ENCODE peak calls at places on chromosomes 13 and 19, in ten cellular contexts. X is CD4-positive, CD25-positive, alpha-beta regulatory T cell; Y is kidney epithelial cell; T is psoas muscle; U is Peyer's patch; J is CD8-positive, alpha-beta memory T cell; Q is thoracic aorta; G is A673; N is bronchial epithelial cell; S is PC-9. D is an unnamed sample. For H3K36me3, the result is how much of the 10 kb centered on the place peaks cover.

GRCh38 chr19:50556236-50557008 is 11.8 kb downstream of the LRRC4B start:
- DNase-seq in N (peak), U (peak), Y (peak), Q (no peak), J (peak), T (peak), S (no peak), G (peak), X (peak), D (peak)

GRCh38 chr19:31350693-31351211 is 1.5 kb upstream of the TSHZ3 start:
- DNase-seq in Y (no peak), Q (no peak), S (no peak), X (no peak), U (peak), G (peak), N (no peak), J (peak), T (peak), D (peak)

GRCh38 chr19:4519172-4519496 is 848 bp upstream of the PLIN4 start:
- DNase-seq in N (no peak), U (no peak), J (no peak), S (no peak), Q (no peak), T (no peak), X (no peak), G (no peak), Y (no peak), D (no peak)

GRCh38 chr13:112967666-112968379 is 1.2 kb upstream of the MCF2L start:
- DNase-seq in Q (no peak), X (no peak), S (peak), Y (no peak), J (no peak), N (no peak), T (no peak), U (no peak), G (no peak), D (no peak)

GRCh38 chr13:31950121-31950810 is 81.3 kb upstream of the FRY start:
- DNase-seq in N (peak), T (no peak), Y (no peak), G (no peak), S (no peak), Q (no peak), J (no peak), X (no peak), U (no peak), D (no peak)

GRCh38 chr13:109989155-109989554 is 202.8 kb upstream of the IRS2 start:
- DNase-seq in G (no peak), Y (no peak), X (no peak), J (no peak), U (no peak), N (no peak), T (no peak), S (no peak), Q (no peak), D (no peak)

GRCh38 chr13:45332831-45333219 is 8.2 kb downstream of the TPT1 start:
- DNase-seq in Q (no peak), J (no peak), Y (no peak), N (no peak), X (no peak), U (no peak), T (no peak), G (no peak), S (no peak), D (no peak)

GRCh38 chr13:90402102-90402501 is 945.4 kb upstream of the MIR17HG start:
- DNase-seq in J (no peak), Y (no peak), T (no peak), N (no peak), Q (no peak), X (no peak), G (no peak), U (no peak), S (no peak), D (no peak)

GRCh38 chr19:50500060-50500752 is 10.8 kb downstream of the JOSD2 start:
- DNase-seq in U (peak), T (peak), X (no peak), Y (no peak), J (no peak), G (no peak), S (no peak), N (no peak), Q (no peak), D (no peak)

GRCh38 chr19:2454962-2455409 is 1.8 kb downstream of the LMNB2 start:
- DNase-seq in N (no peak), S (no peak), T (no peak), J (no peak), Y (no peak), X (no peak), U (no peak), G (no peak), Q (no peak), D (no peak)
- H3K36me3 ChIP-seq in N (under half), S (under half), T (under half), J (under half), Y (under half), X (under half), U (under half), G (under half), Q (under half), D (under half)

GRCh38 chr19:34962945-34963530 is 991 bp downstream of the ZNF792 start:
- DNase-seq in G (peak), S (no peak), T (no peak), N (no peak), J (no peak), X (no peak), U (no peak), Q (no peak), Y (no peak), D (no peak)
- H3K36me3 ChIP-seq in G (under half), S (under half), T (under half), N (under half), J (under half), X (under half), U (under half), Q (under half), Y (under half), D (under half)

GRCh38 chr19:16096281-16096855 is 15.3 kb upstream of the RAB8A start:
- DNase-seq in U (no peak), Y (no peak), T (no peak), X (no peak), S (no peak), Q (no peak), J (no peak), G (no peak), N (no peak), D (no peak)

GRCh38 chr19:16098416-16098768 is 13.3 kb upstream of the RAB8A start:
- DNase-seq in X (no peak), N (no peak), Y (no peak), S (no peak), J (no peak), T (no peak), Q (no peak), G (no peak), U (no peak), D (no peak)

GRCh38 chr19:16095071-16095571 is 16.6 kb upstream of the RAB8A start:
- DNase-seq in X (no peak), Y (no peak), T (no peak), G (no peak), J (peak), Q (no peak), U (no peak), S (no peak), N (no peak), D (no peak)

GRCh38 chr19:16100524-16100923 is 11.2 kb upstream of the RAB8A start:
- DNase-seq in J (no peak), S (no peak), Y (no peak), U (no peak), T (no peak), N (no peak), G (no peak), Q (no peak), X (no peak), D (no peak)

GRCh38 chr19:16098821-16099220 is 12.9 kb upstream of the RAB8A start:
- DNase-seq in G (no peak), U (no peak), Y (no peak), X (no peak), J (no peak), Q (no peak), T (no peak), S (no peak), N (no peak), D (no peak)
- H3K36me3 ChIP-seq in G (half or more), U (half or more), Y (under half), X (half or more), J (half or more), Q (half or more), T (under half), S (half or more), N (under half), D (under half)

GRCh38 chr13:39663958-39664357 is 8.5 kb downstream of the COG6 start:
- DNase-seq in J (no peak), G (no peak), T (no peak), Q (no peak), S (no peak), N (no peak), Y (no peak), U (no peak), X (no peak), D (no peak)
- H3K36me3 ChIP-seq in J (under half), G (under half), T (under half), Q (under half), S (under half), N (under half), Y (under half), U (under half), X (under half), D (under half)

DNA sequence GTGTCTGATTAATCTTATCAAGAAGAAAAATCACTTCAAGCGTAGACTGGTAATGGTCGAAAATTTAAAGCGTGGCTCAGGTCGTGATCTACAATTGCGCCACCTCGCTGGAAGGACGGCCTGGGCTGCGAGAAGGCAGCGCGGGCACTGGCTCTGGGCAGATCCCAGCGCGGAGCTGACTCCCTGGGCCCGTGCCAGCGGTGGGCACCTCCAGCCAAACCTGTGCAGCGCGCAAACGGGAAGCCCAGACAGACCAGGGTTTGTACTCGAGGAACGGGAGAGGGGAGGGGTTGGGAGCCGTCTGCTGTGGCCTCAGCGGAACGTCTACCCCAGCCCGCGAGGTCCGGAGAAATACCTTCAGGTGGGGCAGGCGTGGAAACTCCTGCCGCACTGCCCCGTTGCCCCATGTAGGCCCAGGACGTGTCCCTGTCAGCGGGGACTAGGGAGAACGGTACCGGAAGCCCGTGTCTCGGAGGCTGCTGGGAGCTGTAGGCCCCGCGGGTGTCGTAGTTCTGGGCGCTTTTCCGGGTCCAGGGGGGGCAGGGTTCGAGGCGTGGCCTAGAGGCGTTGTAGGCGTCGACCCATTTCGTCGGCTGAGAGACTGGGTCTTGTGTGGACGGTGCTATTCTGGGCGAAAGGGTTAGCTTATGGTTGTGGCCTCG is 21.1 kb downstream of the ZNF274 start:
- DNase-seq in N (no peak), Y (no peak), G (no peak), U (no peak), J (no peak), Q (no peak), X (no peak), S (peak), T (no peak), D (no peak)
- H3K36me3 ChIP-seq in N (under half), Y (under half), G (under half), U (half or more), J (half or more), Q (half or more), X (half or more), S (half or more), T (under half), D (half or more)

GRCh38 chr19:1427221-1427620 is 11.0 kb upstream of the RPS15 start:
- DNase-seq in N (no peak), Y (no peak), G (no peak), U (no peak), J (no peak), T (no peak), S (no peak), X (no peak), Q (no peak), D (no peak)
- H3K36me3 ChIP-seq in N (half or more), Y (under half), G (half or more), U (half or more), J (under half), T (under half), S (under half), X (half or more), Q (half or more), D (under half)